ENCODE peak calls at places on chromosomes 2 and 18, in six cellular contexts. A is ovary, K is adrenal gland, Z is fibroblast of lung, P is MM.1S, N is H1. C is an unnamed sample.

GRCh38 chr2:143558665-143559064 is 429.4 kb downstream of the ARHGAP15 start:
- DNase-seq in P (no peak), N (no peak), K (no peak), A (no peak), Z (peak; percentile 86), C (no peak)

GRCh38 chr2:239514753-239515152 is 113.9 kb upstream of the HDAC4 start:
- DNase-seq in K (no peak), A (no peak), N (no peak), P (no peak), Z (no peak), C (no peak)

GRCh38 chr2:128322651-128323491 is 4.2 kb upstream of the HS6ST1 start:
- DNase-seq in K (no peak), A (peak; percentile 66), Z (no peak), N (peak; percentile 59), P (no peak), C (peak; percentile 85)

GRCh38 chr2:240236217-240237111 is 96.0 kb upstream of the OTOS start:
- DNase-seq in K (peak; percentile 78), Z (no peak), N (peak; percentile 33), P (peak; percentile 33), A (peak; percentile 61), C (peak; percentile 78)

GRCh38 chr2:196268538-196269338 is 97.4 kb upstream of the STK17B start:
- DNase-seq in Z (peak; percentile 78), P (no peak), K (no peak), A (no peak), N (no peak), C (no peak)

GRCh38 chr2:365367-366275 is 77.7 kb upstream of the ALKAL2 start:
- DNase-seq in N (no peak), K (no peak), Z (no peak), P (no peak), A (no peak), C (no peak)

GRCh38 chr18:51668101-51668500 is 470.6 kb upstream of the MEX3C start:
- DNase-seq in K (peak; percentile 52), Z (peak; percentile 36), A (no peak), N (peak; percentile 90), P (peak; percentile 71), C (no peak)

GRCh38 chr2:240916571-240917008 is 10.5 kb downstream of the CROCC2 start:
- DNase-seq in N (peak; percentile 64), A (peak; percentile 76), K (peak; percentile 47), Z (peak; percentile 93), P (no peak), C (peak; percentile 97)

GRCh38 chr2:170716851-170717598 is 1.9 kb downstream of the SP5 start:
- DNase-seq in Z (peak; percentile 34), N (peak; percentile 83), A (no peak), P (no peak), K (no peak), C (peak; percentile 75)

GRCh38 chr2:218400167-218400929 is 680 bp downstream of the CTDSP1 start:
- DNase-seq in K (peak; percentile 38), Z (no peak), N (peak; percentile 80), P (peak; percentile 19), A (peak; percentile 74), C (peak; percentile 92)

GRCh38 chr2:20745924-20746555 is 76.9 kb downstream of the LDAH start:
- DNase-seq in N (no peak), A (no peak), Z (no peak), P (no peak), K (no peak), C (no peak)

GRCh38 chr2:60861736-60862135 is 19.6 kb upstream of the REL start:
- DNase-seq in K (no peak), A (no peak), P (no peak), N (no peak), Z (no peak), C (no peak)

GRCh38 chr18:72613589-72613988 is 69.4 kb upstream of the CBLN2 start:
- DNase-seq in A (no peak), Z (no peak), K (no peak), P (no peak), N (no peak), C (no peak)

GRCh38 chr2:127658641-127659407 is 12.9 kb downstream of the GPR17 start:
- DNase-seq in A (no peak), Z (no peak), P (no peak), K (no peak), N (no peak), C (peak; percentile 61)

GRCh38 chr2:187942876-187943275 is 348.8 kb upstream of the GULP1 start:
- DNase-seq in N (no peak), K (no peak), P (no peak), A (no peak), Z (peak; percentile 52), C (no peak)

GRCh38 chr18:56574827-56575226 is 63.6 kb downstream of the TXNL1 start:
- DNase-seq in P (no peak), N (no peak), A (peak; percentile 55), K (peak; percentile 52), Z (peak; percentile 31), C (no peak)

GRCh38 chr18:63207154-63207790 is 112.3 kb downstream of the BCL2 start:
- DNase-seq in K (no peak), N (no peak), P (no peak), Z (no peak), A (no peak), C (no peak)

GRCh38 chr2:88880441-88880953 is 189.0 kb downstream of the RPIA start:
- DNase-seq in A (no peak), K (peak; percentile 33), Z (peak; percentile 57), P (peak; percentile 79), N (no peak), C (no peak)

GRCh38 chr2:25698752-25699151 is 25.4 kb upstream of the DTNB start:
- DNase-seq in N (no peak), K (no peak), Z (no peak), A (no peak), P (no peak), C (no peak)

GRCh38 chr2:134774074-134774742 is 55.4 kb upstream of the TMEM163 start:
- DNase-seq in Z (no peak), K (peak; percentile 85), N (no peak), A (no peak), P (no peak), C (no peak)

GRCh38 chr18:70956554-70956953 is 667.7 kb downstream of the SOCS6 start:
- DNase-seq in K (no peak), N (no peak), P (no peak), Z (no peak), A (no peak), C (no peak)

GRCh38 chr2:209496586-209496982 is 72.7 kb downstream of the MAP2 start:
- DNase-seq in N (no peak), K (no peak), P (no peak), A (no peak), Z (peak; percentile 40), C (no peak)

GRCh38 chr2:10947005-10947440 is 35.3 kb downstream of the KCNF1 start:
- DNase-seq in K (no peak), A (no peak), N (no peak), Z (peak; percentile 43), P (no peak), C (peak; percentile 50)

GRCh38 chr2:215498411-215498810 is 62.5 kb upstream of the FN1 start:
- DNase-seq in Z (peak; percentile 6), A (no peak), P (no peak), K (no peak), N (no peak), C (no peak)

GRCh38 chr2:224946911-224947310 is 95.4 kb downstream of the DOCK10 start:
- DNase-seq in P (peak; percentile 77), K (no peak), N (no peak), A (no peak), Z (peak; percentile 77), C (no peak)

GRCh38 chr2:73999881-74000597 is 15.3 kb downstream of the TET3 start:
- DNase-seq in Z (peak; percentile 62), A (peak; percentile 45), P (no peak), K (no peak), N (no peak), C (no peak)

GRCh38 chr2:112582314-112582746 is 2.1 kb upstream of the CHCHD5 start:
- DNase-seq in Z (peak; percentile 78), A (no peak), K (peak; percentile 46), N (no peak), P (peak; percentile 68), C (no peak)

GRCh38 chr2:226775032-226775509 is 24.5 kb downstream of the IRS1 start:
- DNase-seq in N (no peak), K (no peak), P (no peak), Z (no peak), A (no peak), C (no peak)

GRCh38 chr2:226772389-226773179 is 27.0 kb downstream of the IRS1 start:
- DNase-seq in N (no peak), Z (no peak), P (peak; percentile 99), K (no peak), A (no peak), C (no peak)

GRCh38 chr2:226773291-226773690 is 26.3 kb downstream of the IRS1 start:
- DNase-seq in A (no peak), P (no peak), N (no peak), Z (no peak), K (no peak), C (no peak)

GRCh38 chr2:226767056-226767813 is 32.4 kb downstream of the IRS1 start:
- DNase-seq in N (no peak), A (no peak), P (peak; percentile 44), K (peak; percentile 34), Z (no peak), C (no peak)

DNA sequence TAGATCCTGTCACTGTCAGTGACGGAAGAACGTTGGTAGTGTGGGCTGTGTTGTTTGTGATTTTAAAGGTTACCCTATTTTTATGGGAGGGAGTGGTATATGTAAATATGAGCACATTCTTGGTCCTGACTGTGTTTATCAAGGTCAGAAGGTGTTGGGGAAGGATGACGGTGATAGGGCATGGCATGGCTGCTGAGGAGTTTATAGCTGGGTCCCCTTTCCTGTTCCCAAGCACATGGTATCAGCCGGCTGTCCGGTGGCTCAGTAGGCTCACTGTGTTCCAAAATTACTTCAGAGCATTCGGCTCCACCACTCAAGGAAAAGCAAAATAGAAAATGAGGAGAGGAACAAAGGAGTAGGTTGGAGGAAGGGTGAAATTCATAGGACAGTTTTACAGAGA is 28.6 kb downstream of the IRS1 start:
- DNase-seq in A (no peak), P (no peak), Z (no peak), K (no peak), N (no peak), C (no peak)
- H3K4me1 ChIP-seq in A (peaks cover 16% of the 10 kb centered on the region), P (peaks cover 57% of the 10 kb centered on the region), Z (peaks cover 11% of the 10 kb centered on the region), K (peaks cover 33% of the 10 kb centered on the region), N (no peaks in the 10 kb centered on the region), C (peaks cover 5% of the 10 kb centered on the region)

GRCh38 chr18:58309610-58310239 is 265.7 kb downstream of the NEDD4L start:
- DNase-seq in K (no peak), P (no peak), A (no peak), Z (no peak), N (no peak), C (no peak)
- H3K27ac ChIP-seq in K (no peak overlapping the region), P (no peak overlapping the region), A (no peak overlapping the region), Z (no peak overlapping the region), N (no peak overlapping the region), C (no peak overlapping the region)

DNA sequence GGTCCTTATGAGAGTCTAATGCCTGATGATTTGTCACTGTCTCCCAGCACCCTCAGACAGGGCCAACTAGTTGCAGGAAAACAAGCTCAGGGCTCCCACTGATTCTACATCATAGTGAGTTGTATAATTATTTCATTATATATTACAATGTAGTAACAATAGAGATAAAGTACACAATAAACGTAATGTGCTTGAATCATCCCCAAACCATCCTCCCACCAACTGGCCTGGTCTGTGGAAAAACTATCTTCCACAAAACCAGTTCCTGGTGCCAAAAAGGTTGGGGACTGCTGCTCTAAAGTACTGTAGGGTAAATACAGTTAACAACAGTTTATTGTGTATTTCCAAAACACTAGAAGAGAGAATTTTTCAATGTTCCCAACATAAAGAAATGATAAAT is 91.8 kb upstream of the TFCP2L1 start:
- DNase-seq in N (no peak), K (no peak), Z (no peak), A (no peak), P (no peak), C (no peak)
- H3K36me3 ChIP-seq in N (peaks cover 27% of the 10 kb centered on the region), K (no peaks in the 10 kb centered on the region), Z (peaks cover 5% of the 10 kb centered on the region), A (no peaks in the 10 kb centered on the region), P (peaks cover 8% of the 10 kb centered on the region), C (peaks cover 53% of the 10 kb centered on the region)

GRCh38 chr2:130388221-130388907 is 32.5 kb downstream of the PTPN18 start:
- DNase-seq in K (no peak), A (no peak), N (no peak), P (no peak), Z (no peak), C (no peak)
- H3K4me1 ChIP-seq in K (no peaks in the 10 kb centered on the region), A (peaks cover 3% of the 10 kb centered on the region), N (peaks cover 2% of the 10 kb centered on the region), P (peaks cover 22% of the 10 kb centered on the region), Z (peaks cover 6% of the 10 kb centered on the region), C (peaks cover 11% of the 10 kb centered on the region)

C was measured in kidney.